ENCODE peak calls at places on chromosomes 3 and 15, in eight cellular contexts. U is HCT116; H is ELF-1; P is stimulated activated CD8-positive, alpha-beta memory T cell treated with anti-CD3 and anti-CD28 coated beads, Interleukin-4, amount 100 ng/mL, for 4 hours; A is T-helper 17 cell; L is GM18507; W is Panc1; R is amniotic stem cell. G is an unnamed sample.

GRCh38 chr3:146517684-146518435 is 26.5 kb downstream of the PLSCR1 start:
- DNase-seq in U (no peak), H (no peak), P (no peak), A (no peak), L (no peak), W (no peak), R (no peak), G (no peak)

GRCh38 chr3:169218314-169218983 is 445.1 kb downstream of the MECOM start:
- DNase-seq in U (peak; percentile 54), H (peak; percentile 58), P (no peak), A (no peak), L (no peak), W (no peak), R (peak; percentile 52), G (peak; percentile 16)

GRCh38 chr3:101512521-101513418 is at the start of gene SENP7:
- DNase-seq in U (peak; percentile 56), H (peak; percentile 97), P (peak; percentile 49), A (peak; percentile 70), L (peak; percentile 77), W (peak; percentile 75), R (peak; percentile 63), G (peak; percentile 95)

GRCh38 chr3:101676765-101677435 is at the start of gene ZBTB11:
- DNase-seq in U (peak; percentile 100), H (peak; percentile 100), P (peak; percentile 100), A (peak; percentile 97), L (peak; percentile 90), W (peak; percentile 99), R (no peak), G (peak; percentile 95)

GRCh38 chr3:30437172-30437571 is 169.2 kb upstream of the TGFBR2 start:
- DNase-seq in U (no peak), H (no peak), P (no peak), A (no peak), L (no peak), W (no peak), R (no peak), G (no peak)

GRCh38 chr15:72771329-72771725 is 12.2 kb downstream of the ADPGK start:
- DNase-seq in U (no peak), H (no peak), P (no peak), A (no peak), L (no peak), W (no peak), R (no peak), G (no peak)

GRCh38 chr3:167761302-167761701 is 25.8 kb downstream of the SERPINI1 start:
- DNase-seq in U (no peak), H (no peak), P (no peak), A (no peak), L (no peak), W (no peak), R (no peak), G (no peak)

GRCh38 chr15:87213646-87214045 is 1042.9 kb downstream of the NTRK3 start:
- DNase-seq in U (no peak), H (no peak), P (no peak), A (no peak), L (no peak), W (no peak), R (no peak), G (no peak)

G was measured in SJSA1.